ENCODE peak calls at places on chromosomes 4 and X, in six cellular contexts. H, C, J, B, A and K are unnamed samples.

GRCh38 chrX:72105436-72105835 is 26.3 kb downstream of the RTL5 start:
- DNase-seq in H (no peak), C (no peak), J (no peak), B (no peak), A (no peak), K (no peak)

GRCh38 chrX:103520391-103520790 is 1.1 kb upstream of the RAB40A start:
- DNase-seq in H (no peak), C (no peak), J (no peak), B (no peak), A (peak; percentile 54), K (no peak)

GRCh38 chrX:102739642-102740041 is 19.1 kb downstream of the GPRASP3 start:
- DNase-seq in H (no peak), C (no peak), J (no peak), B (no peak), A (no peak), K (no peak)

GRCh38 chr4:676871-677235 is 2.5 kb downstream of the MYL5 start:
- DNase-seq in H (no peak), C (no peak), J (peak; percentile 74), B (no peak), A (no peak), K (no peak)

GRCh38 chr4:119310826-119311225 is 11.1 kb downstream of the FABP2 start:
- DNase-seq in H (no peak), C (no peak), J (no peak), B (no peak), A (no peak), K (no peak)

GRCh38 chr4:129176864-129177263 is 80.9 kb downstream of the C4orf33 start:
- DNase-seq in H (no peak), C (no peak), J (no peak), B (no peak), A (no peak), K (no peak)

GRCh38 chrX:123450217-123450616 is 266.1 kb downstream of the GRIA3 start:
- DNase-seq in H (no peak), C (no peak), J (peak; percentile 59), B (no peak), A (no peak), K (no peak)

GRCh38 chrX:50920132-50920531 is 9.6 kb downstream of the BMP15 start:
- DNase-seq in H (peak; percentile 23), C (no peak), J (peak; percentile 64), B (no peak), A (peak; percentile 1), K (no peak)

GRCh38 chr4:153530284-153530995 is 64.3 kb downstream of the TMEM131L start:
- DNase-seq in H (no peak), C (no peak), J (peak; percentile 59), B (no peak), A (no peak), K (peak; percentile 56)

GRCh38 chr4:124684301-124684700 is 28.2 kb downstream of the ANKRD50 start:
- DNase-seq in H (peak; percentile 52), C (no peak), J (no peak), B (no peak), A (no peak), K (no peak)

GRCh38 chrX:633655-634305 is 3.2 kb downstream of the SHOX start:
- DNase-seq in H (no peak), C (no peak), J (no peak), B (no peak), A (no peak), K (no peak)

GRCh38 chr4:188869581-188869980 is 730.3 kb downstream of the TRIML1 start:
- DNase-seq in H (no peak), C (no peak), J (no peak), B (no peak), A (no peak), K (no peak)

GRCh38 chr4:113953888-113954287 is 25.6 kb downstream of the ARSJ start:
- DNase-seq in H (no peak), C (no peak), J (no peak), B (no peak), A (no peak), K (no peak)
- H3K4me1 ChIP-seq in H (peaks cover 6% of the 10 kb centered on the region), C (peaks cover 2% of the 10 kb centered on the region), J (no peaks in the 10 kb centered on the region), B (peaks cover 4% of the 10 kb centered on the region), A (peaks cover 23% of the 10 kb centered on the region), K (no peaks in the 10 kb centered on the region)

DNA sequence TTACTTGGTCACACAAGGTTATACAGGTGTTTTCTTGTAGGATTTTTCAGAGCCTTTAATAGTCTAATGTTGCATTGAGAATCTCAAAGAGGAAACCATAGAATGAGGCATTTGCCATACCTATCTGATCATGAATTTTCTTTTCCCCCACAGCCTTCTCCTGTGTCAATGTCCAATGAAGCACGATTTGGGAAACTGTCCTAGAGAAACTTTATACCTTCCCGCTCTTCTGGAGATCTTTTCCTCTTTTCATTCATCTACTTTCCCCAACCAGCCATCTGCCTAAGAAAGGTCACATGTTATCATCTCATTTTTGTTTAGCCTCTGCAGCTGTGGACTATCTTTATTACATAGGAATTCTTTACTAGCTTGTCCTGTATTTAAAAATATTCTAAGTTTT is 19.9 kb downstream of the VSIG4 start:
- DNase-seq in H (no peak), C (no peak), J (no peak), B (no peak), A (no peak), K (no peak)
- H3K27ac ChIP-seq in H (no peak overlapping the region), C (no peak overlapping the region), J (no peak overlapping the region), B (no peak overlapping the region), A (no peak overlapping the region), K (no peak overlapping the region)

GRCh38 chr4:76590847-76591281 is 155.8 kb downstream of the SHROOM3 start:
- DNase-seq in H (peak; percentile 73), C (no peak), J (no peak), B (no peak), A (peak; percentile 82), K (no peak)
- H2AFZ ChIP-seq in H (peak overlapping the region; percentile 54), C (peak overlapping the region; percentile 38), J (no peak overlapping the region), B (no peak overlapping the region), A (peak overlapping the region; percentile 13), K (no peak overlapping the region)

GRCh38 chr4:105677689-105678088 is 30.8 kb downstream of the INTS12 start:
- DNase-seq in H (no peak), C (no peak), J (no peak), B (no peak), A (no peak), K (no peak)
- H3K4me1 ChIP-seq in H (no peaks in the 10 kb centered on the region), C (no peaks in the 10 kb centered on the region), J (no peaks in the 10 kb centered on the region), B (peaks cover 7% of the 10 kb centered on the region), A (no peaks in the 10 kb centered on the region), K (no peaks in the 10 kb centered on the region)

DNA sequence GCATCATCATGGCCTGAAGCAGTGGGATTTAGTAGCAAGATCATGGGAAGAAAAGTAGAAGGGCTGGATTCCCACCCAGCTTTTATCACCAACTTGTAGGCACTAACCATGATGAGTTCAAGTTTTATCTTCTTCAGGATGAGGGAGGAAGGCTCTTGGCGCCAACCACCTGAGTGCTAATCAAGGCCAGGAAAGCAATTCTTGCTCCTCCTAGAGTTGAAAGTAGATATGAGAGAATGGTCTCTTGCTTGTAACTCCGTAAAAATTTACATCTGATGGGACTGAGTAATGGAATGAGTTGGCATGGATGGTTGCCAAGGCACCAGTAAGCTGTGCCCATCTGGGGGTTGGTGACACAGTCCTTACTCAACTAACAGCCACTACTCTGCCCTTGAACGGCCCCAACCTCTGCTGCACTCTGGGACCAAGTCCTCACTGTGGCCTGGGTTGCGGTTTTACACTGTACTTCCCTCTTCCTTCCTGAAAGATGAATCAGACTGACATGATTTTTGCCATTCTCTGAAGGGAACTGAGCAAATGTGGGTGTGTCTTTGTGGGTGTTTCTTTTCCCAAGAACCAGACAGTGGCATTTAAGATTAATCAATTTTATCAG is 39.4 kb upstream of the NDP start:
- DNase-seq in H (peak; percentile 93), C (no peak), J (no peak), B (peak; percentile 77), A (peak; percentile 82), K (peak; percentile 66)
- H3K27ac ChIP-seq in H (peak overlapping the region; percentile 14), C (no peak overlapping the region), J (no peak overlapping the region), B (peak overlapping the region; percentile 34), A (peak overlapping the region; percentile 37), K (no peak overlapping the region)